ENCODE peak calls at places on chromosome 11, in five cellular contexts. H, R, M, J and I are unnamed samples.

GRCh38 chr11:102950622-102951081 is 4.9 kb downstream of the MMP13 start:
- DNase-seq in R (no peak), H (no peak), J (no peak), M (no peak), I (no peak)

GRCh38 chr11:1546077-1546535 is 26.0 kb downstream of the DUSP8 start:
- DNase-seq in R (no peak), H (no peak), J (no peak), M (peak; percentile 39), I (no peak)

GRCh38 chr11:111719379-111719778 is 46.8 kb downstream of the PPP2R1B start:
- DNase-seq in M (no peak), H (no peak), J (no peak), R (no peak), I (no peak)

GRCh38 chr11:85316967-85317366 is 310.2 kb downstream of the DLG2 start:
- DNase-seq in J (no peak), R (no peak), H (peak; percentile 23), M (no peak), I (peak; percentile 35)

GRCh38 chr11:71977090-71977489 is 21.6 kb upstream of the IL18BP start:
- DNase-seq in R (no peak), H (no peak), J (no peak), M (no peak), I (no peak)

GRCh38 chr11:2581931-2582435 is 117.8 kb downstream of the KCNQ1OT1 start:
- DNase-seq in M (peak; percentile 4), J (peak; percentile 83), H (no peak), R (no peak), I (no peak)

GRCh38 chr11:64745219-64745522 is 1.2 kb upstream of the RASGRP2 start:
- DNase-seq in J (no peak), R (peak; percentile 80), M (no peak), H (peak; percentile 83), I (no peak)

GRCh38 chr11:105489431-105489830 is 120.4 kb upstream of the GRIA4 start:
- DNase-seq in M (no peak), H (no peak), J (no peak), R (no peak), I (no peak)

GRCh38 chr11:16034074-16034473 is 322.3 kb downstream of the SOX6 start:
- DNase-seq in H (no peak), J (no peak), R (no peak), M (no peak), I (no peak)

GRCh38 chr11:91047882-91048281 is 825.0 kb upstream of the CHORDC1 start:
- DNase-seq in R (no peak), J (no peak), M (no peak), H (no peak), I (no peak)
- TF ChIP-seq CTCF in R (no peak), J (no peak), M (no peak), H (no peak), I (no peak)

GRCh38 chr11:46521947-46522681 is 71.7 kb downstream of the AMBRA1 start:
- DNase-seq in R (no peak), M (no peak), H (no peak), J (no peak), I (no peak)
- TF ChIP-seq CTCF in R (no peak), M (peak; percentile 56), H (no peak), J (peak; percentile 24), I (no peak)

GRCh38 chr11:30225642-30226041 is 5.2 kb upstream of the FSHB start:
- DNase-seq in R (no peak), J (no peak), H (no peak), M (no peak), I (no peak)
- TF ChIP-seq CTCF in R (no peak), J (peak; percentile 12), H (no peak), M (no peak), I (no peak)

GRCh38 chr11:118652681-118653181 is 26.7 kb downstream of the TREH start:
- DNase-seq in H (no peak), J (no peak), M (no peak), R (no peak), I (no peak)
- TF ChIP-seq CTCF in H (no peak), J (no peak), M (no peak), R (no peak), I (no peak)